ENCODE peak calls at places on chromosomes 16 and 17, in seven cellular contexts. G is sigmoid colon, R is DND-41, D is Peyer's patch, S is A673, Y is mammary epithelial cell, O is adipocyte. B is an unnamed sample.

GRCh38 chr17:67629963-67630320 is 87.8 kb upstream of the NOL11 start:
- DNase-seq in G (no peak), R (no peak), D (no peak), S (peak; percentile 76), Y (peak; percentile 38), O (peak; percentile 87), B (no peak)

GRCh38 chr17:64054304-64054703 is 33.9 kb upstream of the ICAM2 start:
- DNase-seq in G (peak; percentile 42), R (no peak), D (no peak), S (no peak), Y (no peak), O (no peak), B (no peak)

GRCh38 chr17:62051053-62051452 is 14.0 kb downstream of the MED13 start:
- DNase-seq in G (no peak), R (no peak), D (no peak), S (no peak), Y (peak; percentile 22), O (no peak), B (no peak)

GRCh38 chr17:53032861-53033271 is 789.9 kb upstream of the KIF2B start:
- DNase-seq in G (no peak), R (peak; percentile 6), D (no peak), S (peak; percentile 86), Y (peak; percentile 50), O (peak; percentile 0), B (no peak)

GRCh38 chr17:36183811-36184765 is 7.7 kb upstream of the TBC1D3B start:
- DNase-seq in G (no peak), R (no peak), D (no peak), S (no peak), Y (no peak), O (no peak), B (no peak)

GRCh38 chr17:62869885-62870580 is 61.9 kb upstream of the MARCHF10 start:
- DNase-seq in G (no peak), R (no peak), D (no peak), S (peak; percentile 52), Y (peak; percentile 47), O (peak; percentile 40), B (no peak)

GRCh38 chr16:31128711-31129567 is 6.6 kb downstream of the PRSS8 start:
- DNase-seq in G (no peak), R (no peak), D (no peak), S (no peak), Y (no peak), O (no peak), B (no peak)

GRCh38 chr17:19000531-19001011 is 4.0 kb downstream of the FAM83G start:
- DNase-seq in G (no peak), R (no peak), D (no peak), S (no peak), Y (peak; percentile 82), O (no peak), B (no peak)

GRCh38 chr17:43399839-43400328 is 1.1 kb downstream of the ARL4D start:
- DNase-seq in G (peak; percentile 75), R (no peak), D (no peak), S (no peak), Y (no peak), O (no peak), B (no peak)

GRCh38 chr17:43402078-43402477 is 3.3 kb downstream of the ARL4D start:
- DNase-seq in G (peak; percentile 78), R (no peak), D (no peak), S (no peak), Y (no peak), O (no peak), B (no peak)

GRCh38 chr17:43398724-43399595 is at the start of gene ARL4D:
- DNase-seq in G (peak; percentile 97), R (peak; percentile 88), D (peak; percentile 93), S (peak; percentile 72), Y (peak; percentile 63), O (peak; percentile 95), B (peak; percentile 87)

GRCh38 chr17:43402567-43402966 is 3.8 kb downstream of the ARL4D start:
- DNase-seq in G (peak; percentile 46), R (no peak), D (no peak), S (no peak), Y (no peak), O (no peak), B (no peak)

GRCh38 chr17:43401293-43401692 is 2.5 kb downstream of the ARL4D start:
- DNase-seq in G (peak; percentile 83), R (no peak), D (no peak), S (no peak), Y (peak; percentile 93), O (peak; percentile 86), B (no peak)
- H3K4me3 ChIP-seq in G (peak overlapping the region; percentile 90), R (no peak overlapping the region), D (no peak overlapping the region), S (no peak overlapping the region), Y (peak overlapping the region; percentile 73), O (peak overlapping the region; percentile 87), B (no peak overlapping the region)

GRCh38 chr17:48051278-48051677 is 3.1 kb downstream of the NFE2L1 start:
- DNase-seq in G (peak; percentile 72), R (no peak), D (no peak), S (no peak), Y (peak; percentile 37), O (no peak), B (no peak)

GRCh38 chr17:48054238-48055185 is 6.4 kb downstream of the NFE2L1 start:
- DNase-seq in G (peak; percentile 93), R (no peak), D (no peak), S (peak; percentile 94), Y (peak; percentile 93), O (peak; percentile 61), B (no peak)

GRCh38 chr17:48053758-48054237 is 5.6 kb downstream of the NFE2L1 start:
- DNase-seq in G (no peak), R (no peak), D (no peak), S (no peak), Y (no peak), O (no peak), B (no peak)

GRCh38 chr17:48052956-48053757 is 5.0 kb downstream of the NFE2L1 start:
- DNase-seq in G (peak; percentile 92), R (no peak), D (no peak), S (peak; percentile 81), Y (no peak), O (peak; percentile 47), B (no peak)

DNA sequence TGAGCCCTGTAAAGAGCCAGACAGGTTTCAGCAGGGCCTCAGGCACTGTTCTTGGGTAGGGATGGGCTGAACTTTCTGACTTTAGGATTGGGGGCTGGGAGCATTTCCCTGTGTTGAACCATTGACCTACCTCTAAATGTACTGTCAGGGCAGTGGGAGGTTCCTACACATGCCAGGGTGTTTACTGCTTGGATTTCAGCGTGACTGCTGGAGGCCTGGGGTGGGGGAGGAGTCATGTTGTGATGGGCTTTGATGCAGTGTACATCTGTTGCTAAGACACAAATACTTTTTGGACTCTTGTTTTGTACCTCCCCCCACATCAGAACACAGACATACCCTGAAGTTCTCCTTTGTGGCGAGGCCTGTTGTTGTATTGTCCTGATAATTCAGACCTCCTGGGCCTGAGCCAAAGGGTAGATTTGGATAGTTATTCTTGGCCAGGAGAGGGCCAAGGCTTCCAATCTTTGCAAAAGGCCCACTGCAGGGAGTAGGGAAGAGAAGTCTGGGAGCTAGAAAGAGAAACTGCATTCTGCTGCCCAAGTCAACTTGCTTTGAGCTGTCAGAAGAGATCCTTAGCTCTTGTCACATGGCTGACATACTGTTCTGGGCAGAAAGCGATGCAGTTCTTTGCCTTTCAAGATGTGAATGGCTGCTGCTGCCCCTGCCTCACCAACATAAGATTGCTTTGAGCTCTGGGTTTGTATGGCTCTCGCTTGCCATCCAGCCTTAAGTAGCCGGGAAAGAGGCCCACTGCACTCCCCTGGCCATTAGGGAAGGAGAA is 3.7 kb downstream of the NFE2L1 start:
- DNase-seq in G (peak; percentile 81), R (no peak), D (no peak), S (peak; percentile 39), Y (peak; percentile 73), O (peak; percentile 93), B (no peak)
- H3K4me1 ChIP-seq in G (peaks cover 79% of the 10 kb centered on the region), R (peaks cover 70% of the 10 kb centered on the region), D (peaks cover 68% of the 10 kb centered on the region), S (peaks cover 74% of the 10 kb centered on the region), Y (peaks cover 58% of the 10 kb centered on the region), O (peaks cover 59% of the 10 kb centered on the region), B (peaks cover 40% of the 10 kb centered on the region)

DNA sequence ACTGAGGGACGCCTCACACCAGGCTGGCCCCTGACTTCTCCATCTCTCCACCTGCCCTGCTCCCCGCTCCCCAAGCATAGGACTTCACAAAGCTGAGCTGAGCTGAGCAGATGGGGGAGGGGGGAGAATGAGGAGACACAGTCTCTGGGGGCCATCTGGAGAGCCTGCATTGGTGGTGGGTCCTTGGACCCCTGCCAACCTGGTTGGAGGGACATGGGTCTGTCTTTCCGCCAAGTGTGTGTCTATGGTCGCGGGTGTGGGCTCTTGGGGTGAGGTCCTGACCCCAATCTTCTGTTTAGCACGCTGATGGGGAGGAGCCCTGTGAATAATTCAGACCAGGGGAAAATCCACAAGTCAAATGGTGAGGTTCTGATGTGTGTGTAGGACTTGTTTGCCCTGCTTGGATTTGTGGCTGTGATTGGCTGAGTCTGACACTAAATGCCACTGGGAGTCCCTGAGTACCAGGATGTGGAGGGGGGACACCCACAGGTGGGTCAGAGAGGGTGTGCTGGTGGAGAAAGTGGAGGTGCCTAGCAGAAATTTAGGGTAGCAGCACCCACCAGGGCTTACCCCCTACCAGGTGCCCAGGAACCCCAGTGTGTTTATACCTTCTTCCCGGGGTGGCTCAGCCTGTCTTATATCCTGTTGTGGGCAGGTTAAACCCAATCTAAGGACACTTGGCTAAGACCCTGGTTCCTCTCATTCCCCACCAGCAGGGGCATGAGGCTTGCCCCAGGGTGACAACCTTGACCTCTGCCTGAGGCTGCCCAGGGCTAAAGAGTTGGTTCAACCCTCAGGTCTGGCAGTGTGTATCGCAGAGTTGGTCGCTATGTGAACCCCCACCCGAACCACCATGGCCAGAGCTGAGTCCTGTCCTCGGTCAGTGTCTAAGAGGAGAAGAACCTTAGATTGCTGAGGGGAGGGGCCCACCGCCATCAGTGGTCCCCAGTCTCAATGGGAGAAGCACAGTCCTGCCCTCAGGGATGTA is 2.1 kb downstream of the FMNL1 start:
- DNase-seq in G (no peak), R (peak; percentile 61), D (peak; percentile 46), S (no peak), Y (no peak), O (no peak), B (peak; percentile 66)
- H3K27me3 ChIP-seq in G (peaks cover 18% of the 10 kb centered on the region), R (no peaks in the 10 kb centered on the region), D (peaks cover 7% of the 10 kb centered on the region), S (peaks cover 4% of the 10 kb centered on the region), Y (no peaks in the 10 kb centered on the region), O (peaks cover 9% of the 10 kb centered on the region), B (no peaks in the 10 kb centered on the region)

GRCh38 chr17:75488693-75489510 is 26.4 kb downstream of the CASKIN2 start:
- DNase-seq in G (no peak), R (no peak), D (no peak), S (no peak), Y (no peak), O (no peak), B (no peak)

GRCh38 chr17:75486951-75487350 is 28.4 kb downstream of the CASKIN2 start:
- DNase-seq in G (no peak), R (no peak), D (no peak), S (no peak), Y (no peak), O (no peak), B (no peak)

GRCh38 chr17:75487351-75488070 is 27.8 kb downstream of the CASKIN2 start:
- DNase-seq in G (peak; percentile 64), R (peak; percentile 86), D (peak; percentile 78), S (no peak), Y (no peak), O (no peak), B (peak; percentile 46)

GRCh38 chr17:75485688-75486087 is 29.3 kb downstream of the TMEM94 start:
- DNase-seq in G (no peak), R (no peak), D (no peak), S (no peak), Y (no peak), O (no peak), B (no peak)

DNA sequence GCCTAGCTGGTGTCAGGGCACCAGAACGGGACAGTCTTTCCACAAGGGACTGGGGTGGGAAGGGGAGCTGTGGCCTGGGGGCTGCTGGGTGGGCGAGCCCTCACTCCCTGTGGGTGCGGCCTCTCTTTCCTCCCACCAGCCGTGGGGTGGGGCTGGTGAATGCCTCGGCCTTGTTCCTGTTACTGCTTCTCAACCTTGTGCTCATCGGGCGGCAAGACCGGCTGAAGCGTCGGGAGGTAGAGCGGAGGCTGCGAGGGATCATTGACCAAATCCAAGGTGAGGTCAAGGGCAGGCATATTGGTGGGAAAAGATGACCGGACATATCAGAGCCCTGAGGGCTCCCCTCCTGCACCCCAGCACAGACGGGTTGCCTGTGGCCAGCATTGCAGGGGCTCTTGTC is 29.2 kb downstream of the CASKIN2 start:
- DNase-seq in G (no peak), R (no peak), D (no peak), S (no peak), Y (no peak), O (no peak), B (no peak)
- H3K4me3 ChIP-seq in G (no peak overlapping the region), R (no peak overlapping the region), D (no peak overlapping the region), S (no peak overlapping the region), Y (no peak overlapping the region), O (no peak overlapping the region), B (no peak overlapping the region)

B was measured in CD8-positive, alpha-beta T cell.